ENCODE peak calls at places on chromosome 1, in ten cellular contexts. I is IMR-90; Y is pancreas; K is naive thymus-derived CD4-positive, alpha-beta T cell; R is mammary epithelial cell; C is H7; A is GM12865; M is WERI-Rb-1; G is tibial artery; P is astrocyte. S is an unnamed sample.

GRCh38 chr1:204359474-204360255 is at the start of gene PLEKHA6:
- DNase-seq in I (peak; percentile 66), Y (no peak), K (no peak), R (no peak), C (peak; percentile 74), A (no peak), M (peak; percentile 100), G (no peak), P (peak; percentile 16), S (no peak)

GRCh38 chr1:205783904-205784303 is 8.6 kb upstream of the RAB29 start:
- DNase-seq in I (peak; percentile 48), Y (no peak), K (no peak), R (no peak), C (no peak), A (no peak), M (no peak), G (peak; percentile 75), P (peak; percentile 79), S (no peak)

GRCh38 chr1:150981177-150981804 is 801 bp upstream of the ANXA9 start:
- DNase-seq in I (no peak), Y (peak; percentile 61), K (no peak), R (peak; percentile 51), C (peak; percentile 89), A (no peak), M (peak; percentile 71), G (no peak), P (no peak), S (no peak)

GRCh38 chr1:111517464-111518225 is 14.2 kb upstream of the ADORA3 start:
- DNase-seq in I (no peak), Y (no peak), K (no peak), R (no peak), C (no peak), A (peak; percentile 64), M (no peak), G (no peak), P (no peak), S (peak; percentile 63)

GRCh38 chr1:11858968-11859871 is 475 bp upstream of the NPPB start:
- DNase-seq in I (peak; percentile 49), Y (peak; percentile 39), K (peak; percentile 62), R (peak; percentile 40), C (peak; percentile 95), A (peak; percentile 66), M (no peak), G (no peak), P (peak; percentile 33), S (peak; percentile 67)

GRCh38 chr1:119080586-119080985 is 59.9 kb downstream of the WARS2 start:
- DNase-seq in I (peak; percentile 95), Y (no peak), K (no peak), R (peak; percentile 74), C (peak; percentile 20), A (no peak), M (no peak), G (peak; percentile 46), P (peak; percentile 98), S (no peak)

GRCh38 chr1:167455786-167456446 is 62.4 kb downstream of the CD247 start:
- DNase-seq in I (no peak), Y (peak; percentile 29), K (no peak), R (no peak), C (peak; percentile 76), A (peak; percentile 69), M (no peak), G (peak; percentile 31), P (no peak), S (peak; percentile 40)

GRCh38 chr1:219990782-219991510 is 55.4 kb downstream of the EPRS1 start:
- DNase-seq in I (peak; percentile 51), Y (no peak), K (no peak), R (peak; percentile 23), C (peak; percentile 4), A (peak; percentile 9), M (no peak), G (no peak), P (peak; percentile 14), S (peak; percentile 45)

GRCh38 chr1:206979379-206980043 is 9.3 kb upstream of the FCAMR start:
- DNase-seq in I (peak; percentile 41), Y (no peak), K (no peak), R (peak; percentile 18), C (no peak), A (peak; percentile 41), M (peak; percentile 37), G (no peak), P (peak; percentile 20), S (peak; percentile 37)

GRCh38 chr1:184489908-184490307 is 103.1 kb downstream of the C1orf21 start:
- DNase-seq in I (no peak), Y (no peak), K (no peak), R (no peak), C (no peak), A (no peak), M (no peak), G (no peak), P (no peak), S (no peak)

GRCh38 chr1:54475357-54476230 is 69.4 kb upstream of the SSBP3 start:
- DNase-seq in I (no peak), Y (no peak), K (no peak), R (no peak), C (peak; percentile 84), A (no peak), M (no peak), G (no peak), P (no peak), S (no peak)

GRCh38 chr1:4460651-4461050 is 193.8 kb upstream of the AJAP1 start:
- DNase-seq in I (no peak), Y (no peak), K (no peak), R (no peak), C (no peak), A (no peak), M (no peak), G (no peak), P (no peak), S (no peak)

GRCh38 chr1:95384570-95384969 is 150.6 kb downstream of the RWDD3 start:
- DNase-seq in I (peak; percentile 1), Y (no peak), K (no peak), R (peak; percentile 12), C (peak; percentile 41), A (peak; percentile 48), M (no peak), G (no peak), P (no peak), S (peak; percentile 49)

GRCh38 chr1:26848947-26849774 is 13.8 kb upstream of the SFN start:
- DNase-seq in I (peak; percentile 90), Y (no peak), K (no peak), R (peak; percentile 100), C (peak; percentile 24), A (no peak), M (no peak), G (no peak), P (peak; percentile 80), S (no peak)

GRCh38 chr1:226677121-226678020 is 61.7 kb downstream of the ITPKB start:
- DNase-seq in I (peak; percentile 87), Y (no peak), K (peak; percentile 46), R (peak; percentile 93), C (no peak), A (peak; percentile 52), M (no peak), G (peak; percentile 89), P (peak; percentile 79), S (peak; percentile 62)
- H3K4me3 ChIP-seq in I (no peak overlapping the region), Y (no peak overlapping the region), K (peak overlapping the region; percentile 33), R (no peak overlapping the region), C (no peak overlapping the region), A (no peak overlapping the region), M (no peak overlapping the region), G (no peak overlapping the region), P (no peak overlapping the region), S (no peak overlapping the region)

GRCh38 chr1:68015369-68015768 is 35.1 kb downstream of the DIRAS3 start:
- DNase-seq in I (no peak), Y (no peak), K (no peak), R (no peak), C (no peak), A (no peak), M (no peak), G (no peak), P (peak; percentile 10), S (no peak)

GRCh38 chr1:68011786-68012375 is 38.5 kb downstream of the DIRAS3 start:
- DNase-seq in I (peak; percentile 18), Y (no peak), K (no peak), R (peak; percentile 56), C (no peak), A (no peak), M (no peak), G (no peak), P (peak; percentile 10), S (no peak)

GRCh38 chr1:68015960-68016359 is 34.5 kb downstream of the DIRAS3 start:
- DNase-seq in I (no peak), Y (no peak), K (no peak), R (no peak), C (no peak), A (no peak), M (no peak), G (no peak), P (no peak), S (no peak)

GRCh38 chr1:68010543-68010942 is 39.9 kb downstream of the DIRAS3 start:
- DNase-seq in I (peak; percentile 46), Y (no peak), K (no peak), R (no peak), C (no peak), A (no peak), M (no peak), G (no peak), P (no peak), S (no peak)

GRCh38 chr1:68013351-68013750 is 37.1 kb downstream of the DIRAS3 start:
- DNase-seq in I (no peak), Y (no peak), K (no peak), R (no peak), C (no peak), A (no peak), M (no peak), G (no peak), P (no peak), S (no peak)
- H3K4me3 ChIP-seq in I (no peak overlapping the region), Y (no peak overlapping the region), K (no peak overlapping the region), R (no peak overlapping the region), C (no peak overlapping the region), A (no peak overlapping the region), M (no peak overlapping the region), G (no peak overlapping the region), P (no peak overlapping the region), S (no peak overlapping the region)

DNA sequence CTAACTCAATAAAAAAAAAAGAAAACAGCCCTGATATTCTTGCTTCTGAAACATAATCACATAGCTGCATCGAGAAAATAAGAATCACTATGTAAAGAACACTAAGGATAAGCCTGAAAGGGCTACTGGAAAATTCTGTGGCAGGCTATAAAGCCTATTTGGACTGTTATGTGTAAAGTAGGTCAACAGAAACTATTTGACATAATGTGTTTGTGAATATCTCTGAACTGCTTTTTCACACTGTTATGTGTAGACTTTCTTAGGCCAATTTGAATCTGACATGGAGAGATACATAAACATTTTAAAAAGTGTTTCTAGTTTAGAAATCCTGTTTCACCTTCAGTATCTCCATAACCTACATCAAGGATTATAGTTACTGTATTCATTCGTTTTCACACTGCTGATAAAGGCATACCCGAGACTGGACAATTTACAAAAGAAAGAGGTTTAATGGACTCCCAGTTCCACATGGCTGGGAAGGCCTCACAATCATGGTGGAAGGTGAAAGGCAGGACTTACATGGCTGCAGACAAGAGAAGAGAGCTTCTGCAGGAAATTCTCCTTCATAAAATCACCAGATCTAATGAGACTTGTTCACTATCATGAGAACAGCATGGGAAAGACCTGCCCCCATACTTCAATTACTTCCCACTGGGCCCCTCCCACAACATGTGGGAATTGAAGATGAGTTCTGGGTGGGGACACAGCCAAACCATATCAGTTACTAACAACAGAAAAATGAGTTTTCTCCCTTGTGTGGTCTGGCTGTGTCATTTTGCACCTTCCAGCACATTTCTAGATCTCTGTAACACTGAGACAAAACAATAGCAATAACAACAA is 741.6 kb downstream of the KCNT2 start:
- DNase-seq in I (no peak), Y (no peak), K (no peak), R (no peak), C (no peak), A (no peak), M (no peak), G (no peak), P (no peak), S (no peak)
- H3K4me3 ChIP-seq in I (no peak overlapping the region), Y (no peak overlapping the region), K (no peak overlapping the region), R (no peak overlapping the region), C (no peak overlapping the region), A (no peak overlapping the region), M (no peak overlapping the region), G (no peak overlapping the region), P (no peak overlapping the region), S (no peak overlapping the region)

GRCh38 chr1:180837025-180837424 is 75.7 kb upstream of the KIAA1614 start:
- DNase-seq in I (no peak), Y (no peak), K (no peak), R (no peak), C (peak; percentile 29), A (no peak), M (no peak), G (no peak), P (peak; percentile 61), S (no peak)
- H3K4me3 ChIP-seq in I (no peak overlapping the region), Y (no peak overlapping the region), K (no peak overlapping the region), R (no peak overlapping the region), C (no peak overlapping the region), A (no peak overlapping the region), M (no peak overlapping the region), G (no peak overlapping the region), P (no peak overlapping the region), S (no peak overlapping the region)